ENCODE peak calls at places on chromosomes 6 and 20, in nine cellular contexts. F, I, H, V, G, A, O, M and Y are unnamed samples.

GRCh38 chr6:32222333-32223230 is 1.3 kb downstream of the NOTCH4 start:
- DNase-seq in G (no peak), O (no peak), V (no peak), H (no peak), F (no peak), I (no peak), M (peak), A (no peak), Y (no peak)

GRCh38 chr6:3884007-3884745 is 35.0 kb downstream of the FAM50B start:
- DNase-seq in A (peak), V (peak), H (no peak), G (no peak), M (no peak), O (peak), I (peak), F (no peak), Y (no peak)

GRCh38 chr6:29590218-29590808 is 5.4 kb downstream of the OR2H2 start:
- DNase-seq in I (no peak), F (no peak), V (no peak), G (no peak), A (no peak), H (no peak), O (no peak), M (no peak), Y (no peak)

GRCh38 chr6:80214436-80215022 is 108.1 kb downstream of the BCKDHB start:
- DNase-seq in G (peak), H (no peak), I (peak), M (peak), F (no peak), V (peak), A (peak), O (peak), Y (no peak)

GRCh38 chr6:135640449-135641111 is 143.0 kb upstream of the AHI1 start:
- DNase-seq in A (no peak), I (peak), G (no peak), H (no peak), F (no peak), M (no peak), O (no peak), V (no peak), Y (no peak)

GRCh38 chr20:51398552-51398951 is 144.0 kb downstream of the NFATC2 start:
- DNase-seq in I (no peak), H (no peak), A (no peak), V (no peak), G (no peak), M (no peak), F (no peak), O (no peak), Y (no peak)

GRCh38 chr6:43142101-43142500 is 29.0 kb upstream of the SRF start:
- DNase-seq in H (no peak), A (no peak), O (no peak), V (no peak), M (no peak), I (no peak), F (no peak), G (no peak), Y (no peak)

GRCh38 chr6:127893541-127893940 is 7.3 kb downstream of the THEMIS start:
- DNase-seq in O (no peak), F (no peak), M (no peak), V (no peak), I (no peak), H (no peak), G (no peak), A (no peak), Y (no peak)

GRCh38 chr6:20789162-20789561 is 254.9 kb downstream of the CDKAL1 start:
- DNase-seq in G (no peak), V (no peak), I (peak), M (peak), O (peak), H (no peak), F (no peak), A (no peak), Y (no peak)

DNA sequence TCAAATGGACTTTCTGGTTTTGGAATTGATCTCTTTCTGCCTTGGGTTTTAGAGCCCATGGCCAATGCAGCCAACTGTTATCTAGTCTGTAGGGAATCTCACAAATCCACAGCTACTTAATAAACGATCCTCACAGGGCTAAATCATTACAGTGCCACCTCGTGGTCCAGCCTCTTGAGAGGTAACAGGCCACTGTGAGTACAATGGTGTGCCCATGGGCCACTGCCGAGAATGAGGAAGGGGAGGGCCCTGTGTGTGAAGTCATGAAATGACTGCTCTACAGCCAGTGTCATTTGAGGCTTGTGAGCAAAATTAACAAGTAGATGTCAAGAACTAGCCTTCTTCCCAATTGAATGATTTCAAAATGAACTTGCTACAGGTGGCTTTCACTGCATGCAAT is 54.3 kb upstream of the GMPR start:
- DNase-seq in V (no peak), H (no peak), A (peak), F (peak), I (peak), M (peak), O (no peak), G (no peak), Y (peak)
- TF ChIP-seq CTCF in V (peak), H (no peak), A (peak), F (no peak), I (peak), M (peak), O (peak), G (no peak), Y (no peak)

DNA sequence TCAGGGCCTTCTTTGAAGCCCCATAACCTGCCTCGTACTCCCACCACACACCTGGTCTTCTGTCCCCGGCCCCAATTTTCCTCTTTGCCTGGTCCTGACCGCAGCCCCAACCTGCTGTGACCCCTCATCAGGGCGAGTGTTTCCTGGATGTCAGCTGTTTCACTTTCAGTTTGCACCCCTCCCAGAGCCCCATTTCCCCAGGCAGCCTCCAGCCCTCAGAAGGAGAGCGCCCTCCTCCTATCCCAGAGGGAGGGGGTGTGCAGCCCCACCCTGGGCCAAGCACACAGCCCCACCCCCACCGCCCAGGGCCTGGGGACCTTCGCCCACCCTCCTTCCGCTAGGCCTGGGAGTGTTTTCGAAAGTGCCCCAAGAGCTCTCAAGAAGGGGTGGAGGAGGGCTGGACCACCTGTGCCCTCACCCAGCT is 1.5 kb downstream of the BAK1 start:
- DNase-seq in I (no peak), F (no peak), V (no peak), A (no peak), H (no peak), O (no peak), M (no peak), G (no peak), Y (no peak)
- TF ChIP-seq CTCF in I (no peak), F (no peak), V (no peak), A (no peak), H (no peak), O (no peak), M (no peak), G (no peak), Y (no peak)

GRCh38 chr20:17558154-17558940 is 11.5 kb upstream of the DSTN start:
- DNase-seq in M (peak), I (peak), G (no peak), A (peak), V (peak), H (no peak), F (no peak), O (peak), Y (peak)
- TF ChIP-seq CTCF in M (no peak), I (no peak), G (no peak), A (no peak), V (no peak), H (no peak), F (no peak), O (no peak), Y (no peak)

DNA sequence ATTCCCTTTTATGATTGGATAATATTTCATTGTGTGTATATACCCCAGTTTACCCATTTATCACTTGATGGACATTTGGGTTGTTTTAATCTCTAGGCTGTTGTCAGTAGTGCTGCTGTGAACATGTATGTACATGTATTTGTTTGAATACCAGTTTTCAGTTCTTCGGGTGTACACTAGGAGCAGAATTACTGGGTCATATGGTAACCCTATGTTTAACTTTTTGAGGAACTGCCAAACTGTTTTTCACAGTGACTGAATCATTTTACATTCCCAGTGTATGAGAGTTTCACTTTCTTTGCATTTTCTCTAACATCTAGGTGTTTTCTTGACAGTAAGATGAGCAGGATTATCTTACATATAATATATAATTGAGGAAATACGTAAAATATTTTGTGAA is 44.7 kb upstream of the ADIG start:
- DNase-seq in A (no peak), F (no peak), O (no peak), H (no peak), V (no peak), G (no peak), I (no peak), M (peak), Y (no peak)
- TF ChIP-seq CTCF in A (no peak), F (no peak), O (peak), H (no peak), V (no peak), G (no peak), I (no peak), M (no peak), Y (no peak)

DNA sequence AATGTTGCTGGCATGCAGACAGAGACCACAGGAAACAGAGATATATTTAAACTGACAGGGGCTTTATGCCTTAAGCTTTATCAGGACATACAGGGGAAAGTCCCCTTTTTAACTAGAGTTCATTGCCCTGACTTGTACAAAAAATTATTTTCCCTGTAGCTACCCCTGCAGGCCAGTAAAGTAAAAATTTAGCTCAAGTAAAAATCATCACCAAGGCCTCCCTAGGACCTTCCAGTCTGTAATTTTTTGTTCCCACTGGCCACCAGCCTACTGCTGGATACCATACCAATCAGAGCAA is 711.9 kb upstream of the NRSN1 start:
- DNase-seq in F (no peak), V (peak), O (peak), A (no peak), M (peak), I (peak), G (no peak), H (no peak), Y (no peak)
- TF ChIP-seq CTCF in F (no peak), V (peak), O (peak), A (peak), M (peak), I (peak), G (no peak), H (no peak), Y (no peak)

DNA sequence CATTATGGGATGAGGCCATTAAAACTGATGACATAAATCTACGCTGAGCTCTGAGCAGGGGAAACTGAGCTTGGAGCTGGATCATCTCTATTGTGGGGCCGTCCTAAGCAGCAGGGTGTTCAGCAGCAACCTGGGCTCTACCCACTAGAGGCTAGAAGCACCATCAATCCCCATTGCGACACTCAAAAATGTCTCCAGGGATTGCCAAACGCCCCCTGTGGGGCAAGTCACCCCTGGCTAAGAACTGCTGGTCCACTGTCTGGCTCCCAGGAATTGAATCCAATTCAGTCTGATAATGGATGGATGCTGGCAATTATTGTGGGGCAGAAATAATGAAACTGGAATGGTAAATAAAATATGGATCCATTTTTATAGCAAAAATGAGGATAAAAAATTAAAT is 38.2 kb downstream of the PMEPA1 start:
- DNase-seq in O (no peak), I (peak), V (no peak), F (no peak), H (no peak), A (no peak), M (peak), G (no peak), Y (no peak)
- TF ChIP-seq CTCF in O (peak), I (no peak), V (peak), F (no peak), H (no peak), A (no peak), M (no peak), G (no peak), Y (no peak)